ENCODE peak calls at places on chromosomes 4 and X, in five cellular contexts. K, N, L, F and T are unnamed samples.

GRCh38 chrX:33252306-33252825 is 41.0 kb upstream of the DMD start:
- DNase-seq in K (no peak), L (no peak), N (no peak), F (peak; percentile 1), T (no peak)

GRCh38 chr4:751676-752075 is 46.0 kb downstream of the PCGF3 start:
- DNase-seq in K (no peak), F (no peak), N (no peak), L (peak; percentile 83), T (no peak)

GRCh38 chrX:27675493-27675892 is 85.3 kb downstream of the DCAF8L2 start:
- DNase-seq in L (no peak), N (no peak), F (peak; percentile 21), K (no peak), T (no peak)

GRCh38 chr4:52713456-52713937 is 37.7 kb downstream of the ERVMER34-1 start:
- DNase-seq in K (no peak), F (no peak), L (no peak), N (no peak), T (no peak)

GRCh38 chr4:113476800-113477199 is 284.7 kb downstream of the CAMK2D start:
- DNase-seq in N (no peak), K (no peak), F (peak; percentile 32), L (no peak), T (no peak)

GRCh38 chr4:139416073-139416673 is 37.7 kb upstream of the RAB33B start:
- DNase-seq in K (peak; percentile 38), F (peak; percentile 71), L (peak; percentile 23), N (peak; percentile 15), T (peak; percentile 11)

GRCh38 chrX:45683914-45684313 is 483.2 kb upstream of the DIPK2B start:
- DNase-seq in F (no peak), L (no peak), K (no peak), N (no peak), T (no peak)

GRCh38 chrX:13170966-13171558 is 126.6 kb upstream of the FAM9C start:
- DNase-seq in N (no peak), F (no peak), L (no peak), K (no peak), T (no peak)

GRCh38 chrX:136731207-136731782 is 49.4 kb downstream of the ARHGEF6 start:
- DNase-seq in K (no peak), L (no peak), F (no peak), N (no peak), T (no peak)

GRCh38 chr4:72055566-72055965 is 23.8 kb downstream of the NPFFR2 start:
- DNase-seq in N (no peak), F (no peak), L (no peak), K (no peak), T (no peak)

GRCh38 chr4:15738877-15739276 is 36.0 kb downstream of the BST1 start:
- DNase-seq in L (no peak), K (no peak), N (no peak), F (no peak), T (no peak)

GRCh38 chrX:107485019-107485418 is 35.6 kb downstream of the FRMPD3 start:
- DNase-seq in F (no peak), K (no peak), L (no peak), N (no peak), T (no peak)

GRCh38 chrX:110442631-110443030 is 84.0 kb downstream of the RTL9 start:
- DNase-seq in L (peak; percentile 23), F (peak; percentile 10), K (peak; percentile 0), N (peak; percentile 15), T (peak; percentile 2)

GRCh38 chr4:61200991-61201526 is 933 bp downstream of the ADGRL3 start:
- DNase-seq in F (peak; percentile 49), N (peak; percentile 39), L (peak; percentile 43), K (no peak), T (no peak)

GRCh38 chr4:127370495-127371069 is 262.2 kb upstream of the INTU start:
- DNase-seq in L (no peak), K (no peak), F (peak; percentile 50), N (no peak), T (no peak)

GRCh38 chr4:40957281-40957680 is 207.5 kb downstream of the NSUN7 start:
- DNase-seq in K (no peak), N (no peak), L (no peak), F (no peak), T (no peak)

GRCh38 chr4:113222431-113222979 is 173.1 kb downstream of the ANK2 start:
- DNase-seq in K (no peak), N (no peak), F (peak; percentile 1), L (no peak), T (no peak)

GRCh38 chr4:154982187-154983047 is 201.3 kb downstream of the RBM46 start:
- DNase-seq in K (no peak), N (peak; percentile 73), F (peak; percentile 65), L (peak; percentile 54), T (no peak)

GRCh38 chrX:23694606-23695005 is 27.3 kb downstream of the PRDX4 start:
- DNase-seq in F (peak; percentile 62), K (no peak), L (peak; percentile 57), N (peak; percentile 10), T (peak; percentile 20)

GRCh38 chrX:107324493-107325310 is 118.3 kb downstream of the DNAAF6 start:
- DNase-seq in L (no peak), N (peak; percentile 76), F (peak; percentile 24), K (no peak), T (no peak)

GRCh38 chrX:41607264-41607832 is 81.4 kb upstream of the GPR34 start:
- DNase-seq in F (no peak), K (no peak), L (no peak), N (no peak), T (no peak)